ENCODE peak calls at places on chromosomes 11 and 22, in nine cellular contexts. One of them, this sample, is unnamed.
A peak's percentile ranks its signal among the peaks of the same experiment; 100 is the strongest.

GRCh38 chr11:75100314-75100713 is 3.6 kb upstream of the OR2AT4 start:
- DNase-seq in hepatocyte: no peak
- DNase-seq in PC-3: peak; percentile 35
- DNase-seq in neural progenitor cell: no peak
- DNase-seq in GM23248: peak; percentile 63
- DNase-seq in SK-N-SH: no peak
- DNase-seq in MM.1S: peak; percentile 63
- DNase-seq in OCI-LY7: peak; percentile 6
- DNase-seq in HCT116: no peak
- DNase-seq in this sample: no peak

GRCh38 chr11:12587333-12587997 is 86.8 kb upstream of the TEAD1 start:
- DNase-seq in MM.1S: no peak
- DNase-seq in GM23248: peak; percentile 73
- DNase-seq in SK-N-SH: no peak
- DNase-seq in PC-3: peak; percentile 91
- DNase-seq in HCT116: no peak
- DNase-seq in neural progenitor cell: no peak
- DNase-seq in OCI-LY7: no peak
- DNase-seq in hepatocyte: peak; percentile 18
- DNase-seq in this sample: peak; percentile 79

GRCh38 chr22:20407829-20408228 is 13.9 kb downstream of the ZNF74 start:
- DNase-seq in HCT116: no peak
- DNase-seq in PC-3: no peak
- DNase-seq in hepatocyte: no peak
- DNase-seq in SK-N-SH: no peak
- DNase-seq in MM.1S: no peak
- DNase-seq in OCI-LY7: no peak
- DNase-seq in GM23248: no peak
- DNase-seq in neural progenitor cell: no peak
- DNase-seq in this sample: no peak

GRCh38 chr11:38456371-38456770 is 1858.3 kb upstream of the RAG2 start:
- DNase-seq in hepatocyte: no peak
- DNase-seq in MM.1S: no peak
- DNase-seq in HCT116: no peak
- DNase-seq in GM23248: no peak
- DNase-seq in PC-3: peak; percentile 72
- DNase-seq in OCI-LY7: no peak
- DNase-seq in SK-N-SH: no peak
- DNase-seq in neural progenitor cell: no peak
- DNase-seq in this sample: no peak

GRCh38 chr11:60992842-60993409 is 21.4 kb downstream of the CD6 start:
- DNase-seq in PC-3: no peak
- DNase-seq in OCI-LY7: no peak
- DNase-seq in hepatocyte: peak; percentile 30
- DNase-seq in neural progenitor cell: no peak
- DNase-seq in MM.1S: no peak
- DNase-seq in GM23248: no peak
- DNase-seq in SK-N-SH: no peak
- DNase-seq in HCT116: no peak
- DNase-seq in this sample: no peak

GRCh38 chr22:38155703-38156102 is 25.9 kb downstream of the PLA2G6 start:
- DNase-seq in hepatocyte: no peak
- DNase-seq in PC-3: no peak
- DNase-seq in neural progenitor cell: no peak
- DNase-seq in GM23248: no peak
- DNase-seq in SK-N-SH: no peak
- DNase-seq in OCI-LY7: no peak
- DNase-seq in HCT116: no peak
- DNase-seq in MM.1S: no peak
- DNase-seq in this sample: no peak

GRCh38 chr22:49235463-49236300 is 592.0 kb downstream of the BRD1 start:
- DNase-seq in hepatocyte: peak; percentile 71
- DNase-seq in OCI-LY7: no peak
- DNase-seq in PC-3: no peak
- DNase-seq in GM23248: no peak
- DNase-seq in neural progenitor cell: peak; percentile 49
- DNase-seq in MM.1S: no peak
- DNase-seq in SK-N-SH: no peak
- DNase-seq in HCT116: no peak
- DNase-seq in this sample: no peak

GRCh38 chr11:9266926-9267325 is 1.8 kb upstream of the DENND5A start:
- DNase-seq in MM.1S: no peak
- DNase-seq in neural progenitor cell: no peak
- DNase-seq in HCT116: no peak
- DNase-seq in GM23248: no peak
- DNase-seq in OCI-LY7: no peak
- DNase-seq in SK-N-SH: no peak
- DNase-seq in PC-3: no peak
- DNase-seq in hepatocyte: no peak
- DNase-seq in this sample: no peak

GRCh38 chr11:108895579-108896480 is 231.0 kb downstream of the DDX10 start:
- DNase-seq in PC-3: peak; percentile 95
- DNase-seq in neural progenitor cell: no peak
- DNase-seq in GM23248: peak; percentile 65
- DNase-seq in MM.1S: no peak
- DNase-seq in OCI-LY7: no peak
- DNase-seq in HCT116: no peak
- DNase-seq in SK-N-SH: no peak
- DNase-seq in hepatocyte: no peak
- DNase-seq in this sample: no peak

GRCh38 chr11:9176550-9176949 is 85.2 kb upstream of the SCUBE2 start:
- DNase-seq in GM23248: peak; percentile 60
- DNase-seq in PC-3: no peak
- DNase-seq in SK-N-SH: no peak
- DNase-seq in HCT116: no peak
- DNase-seq in OCI-LY7: no peak
- DNase-seq in neural progenitor cell: no peak
- DNase-seq in hepatocyte: no peak
- DNase-seq in MM.1S: no peak
- DNase-seq in this sample: no peak

GRCh38 chr22:42970029-42970428 is 44.9 kb downstream of the PACSIN2 start:
- DNase-seq in hepatocyte: no peak
- DNase-seq in GM23248: peak; percentile 19
- DNase-seq in SK-N-SH: no peak
- DNase-seq in neural progenitor cell: no peak
- DNase-seq in MM.1S: no peak
- DNase-seq in PC-3: peak; percentile 69
- DNase-seq in HCT116: no peak
- DNase-seq in OCI-LY7: no peak
- DNase-seq in this sample: no peak

GRCh38 chr11:12009617-12010321 is 1.3 kb upstream of the DKK3 start:
- DNase-seq in SK-N-SH: no peak
- DNase-seq in MM.1S: no peak
- DNase-seq in PC-3: no peak
- DNase-seq in hepatocyte: peak; percentile 29
- DNase-seq in neural progenitor cell: no peak
- DNase-seq in GM23248: no peak
- DNase-seq in HCT116: no peak
- DNase-seq in OCI-LY7: no peak
- DNase-seq in this sample: peak; percentile 56

GRCh38 chr11:108915666-108916065 is 250.8 kb downstream of the DDX10 start:
- DNase-seq in SK-N-SH: no peak
- DNase-seq in hepatocyte: no peak
- DNase-seq in OCI-LY7: no peak
- DNase-seq in GM23248: no peak
- DNase-seq in HCT116: no peak
- DNase-seq in MM.1S: no peak
- DNase-seq in neural progenitor cell: no peak
- DNase-seq in PC-3: no peak
- DNase-seq in this sample: no peak

GRCh38 chr11:47415949-47416472 is 7.6 kb downstream of the SLC39A13 start:
- DNase-seq in GM23248: peak; percentile 97
- DNase-seq in PC-3: peak; percentile 89
- DNase-seq in OCI-LY7: no peak
- DNase-seq in neural progenitor cell: peak; percentile 29
- DNase-seq in HCT116: peak; percentile 49
- DNase-seq in SK-N-SH: no peak
- DNase-seq in hepatocyte: peak; percentile 86
- DNase-seq in MM.1S: no peak
- DNase-seq in this sample: peak; percentile 43

GRCh38 chr11:3865388-3866193 is 10.1 kb downstream of the STIM1 start:
- DNase-seq in neural progenitor cell: no peak
- DNase-seq in HCT116: no peak
- DNase-seq in SK-N-SH: no peak
- DNase-seq in PC-3: peak; percentile 66
- DNase-seq in OCI-LY7: peak; percentile 73
- DNase-seq in GM23248: peak; percentile 84
- DNase-seq in MM.1S: no peak
- DNase-seq in hepatocyte: no peak
- DNase-seq in this sample: peak; percentile 39

GRCh38 chr11:25766332-25767015 is 565.5 kb upstream of the ANO3 start:
- DNase-seq in GM23248: no peak
- DNase-seq in HCT116: no peak
- DNase-seq in PC-3: peak; percentile 64
- DNase-seq in MM.1S: peak; percentile 25
- DNase-seq in neural progenitor cell: no peak
- DNase-seq in OCI-LY7: no peak
- DNase-seq in SK-N-SH: no peak
- DNase-seq in hepatocyte: no peak
- DNase-seq in this sample: no peak

GRCh38 chr11:128711136-128711535 is 17.3 kb downstream of the FLI1 start:
- DNase-seq in PC-3: peak; percentile 88
- DNase-seq in hepatocyte: no peak
- DNase-seq in SK-N-SH: no peak
- DNase-seq in MM.1S: no peak
- DNase-seq in HCT116: no peak
- DNase-seq in GM23248: peak; percentile 85
- DNase-seq in neural progenitor cell: no peak
- DNase-seq in OCI-LY7: no peak
- DNase-seq in this sample: no peak

GRCh38 chr22:36417281-36417686 is 29.5 kb upstream of the MYH9 start:
- DNase-seq in PC-3: peak; percentile 90
- DNase-seq in HCT116: no peak
- DNase-seq in SK-N-SH: no peak
- DNase-seq in GM23248: peak; percentile 76
- DNase-seq in MM.1S: peak; percentile 92
- DNase-seq in OCI-LY7: peak; percentile 45
- DNase-seq in neural progenitor cell: no peak
- DNase-seq in hepatocyte: no peak
- DNase-seq in this sample: peak; percentile 45
- TF ChIP-seq EZH2phosphoT487 in PC-3: no peak
- TF ChIP-seq EZH2phosphoT487 in HCT116: no peak
- TF ChIP-seq EZH2phosphoT487 in SK-N-SH: no peak
- TF ChIP-seq EZH2phosphoT487 in GM23248: no peak
- TF ChIP-seq EZH2phosphoT487 in MM.1S: no peak
- TF ChIP-seq EZH2phosphoT487 in OCI-LY7: no peak
- TF ChIP-seq EZH2phosphoT487 in neural progenitor cell: no peak
- TF ChIP-seq EZH2phosphoT487 in hepatocyte: no peak
- TF ChIP-seq EZH2phosphoT487 in this sample: no peak

DNA sequence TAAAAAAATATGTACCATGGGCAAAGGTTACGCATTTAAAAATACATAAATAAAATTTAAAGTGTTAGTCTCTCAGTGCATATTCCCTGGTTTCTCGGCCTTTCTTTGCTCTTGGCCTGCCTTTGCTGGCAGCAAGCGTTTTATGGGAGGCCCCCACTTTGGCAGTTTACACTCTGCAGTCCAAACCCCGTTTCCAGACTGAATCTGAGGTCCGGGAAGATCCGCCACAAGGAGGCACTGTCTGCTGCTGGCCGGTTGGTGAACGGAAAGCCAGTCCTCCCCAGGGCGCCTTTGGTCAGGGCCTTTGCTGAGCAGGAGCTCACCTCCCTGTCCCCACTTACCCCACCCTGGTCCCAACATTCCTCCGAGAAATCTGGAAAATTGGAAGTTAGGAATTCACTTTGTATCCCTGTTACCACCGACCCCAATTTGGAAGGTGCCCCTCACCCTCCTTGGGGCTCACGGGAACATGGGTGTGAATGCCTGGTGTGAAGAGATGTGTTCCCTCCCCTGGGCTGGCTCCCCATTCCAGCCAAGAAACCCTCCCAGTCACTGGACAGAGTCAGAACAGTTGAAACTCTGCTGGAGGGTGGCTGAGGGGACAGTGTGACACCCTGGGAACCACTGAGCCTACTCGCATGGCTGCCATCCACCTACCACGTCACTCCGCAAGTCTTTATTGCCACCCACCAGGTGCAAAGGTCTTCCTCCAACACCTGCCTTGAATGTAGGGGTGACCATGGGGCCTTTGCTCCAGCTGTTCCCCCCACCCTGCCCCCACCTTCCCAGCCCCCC is 9.4 kb upstream of the SF1 start:
- DNase-seq in neural progenitor cell: peak; percentile 77
- DNase-seq in PC-3: peak; percentile 64
- DNase-seq in SK-N-SH: peak; percentile 82
- DNase-seq in hepatocyte: peak; percentile 79
- DNase-seq in GM23248: peak; percentile 76
- DNase-seq in OCI-LY7: peak; percentile 63
- DNase-seq in MM.1S: peak; percentile 47
- DNase-seq in HCT116: no peak
- DNase-seq in this sample: peak; percentile 90
- TF ChIP-seq EZH2phosphoT487 in neural progenitor cell: no peak
- TF ChIP-seq EZH2phosphoT487 in PC-3: no peak
- TF ChIP-seq EZH2phosphoT487 in SK-N-SH: no peak
- TF ChIP-seq EZH2phosphoT487 in hepatocyte: no peak
- TF ChIP-seq EZH2phosphoT487 in GM23248: no peak
- TF ChIP-seq EZH2phosphoT487 in OCI-LY7: no peak
- TF ChIP-seq EZH2phosphoT487 in MM.1S: no peak
- TF ChIP-seq EZH2phosphoT487 in HCT116: no peak
- TF ChIP-seq EZH2phosphoT487 in this sample: no peak

GRCh38 chr22:30305906-30306628 is 16.8 kb upstream of the CASTOR1 start:
- DNase-seq in hepatocyte: no peak
- DNase-seq in MM.1S: peak; percentile 59
- DNase-seq in SK-N-SH: no peak
- DNase-seq in PC-3: no peak
- DNase-seq in neural progenitor cell: no peak
- DNase-seq in GM23248: peak; percentile 30
- DNase-seq in OCI-LY7: peak; percentile 70
- DNase-seq in HCT116: no peak
- DNase-seq in this sample: no peak
- TF ChIP-seq EZH2phosphoT487 in hepatocyte: no peak
- TF ChIP-seq EZH2phosphoT487 in MM.1S: no peak
- TF ChIP-seq EZH2phosphoT487 in SK-N-SH: no peak
- TF ChIP-seq EZH2phosphoT487 in PC-3: no peak
- TF ChIP-seq EZH2phosphoT487 in neural progenitor cell: no peak
- TF ChIP-seq EZH2phosphoT487 in GM23248: no peak
- TF ChIP-seq EZH2phosphoT487 in OCI-LY7: no peak
- TF ChIP-seq EZH2phosphoT487 in HCT116: no peak
- TF ChIP-seq EZH2phosphoT487 in this sample: no peak

DNA sequence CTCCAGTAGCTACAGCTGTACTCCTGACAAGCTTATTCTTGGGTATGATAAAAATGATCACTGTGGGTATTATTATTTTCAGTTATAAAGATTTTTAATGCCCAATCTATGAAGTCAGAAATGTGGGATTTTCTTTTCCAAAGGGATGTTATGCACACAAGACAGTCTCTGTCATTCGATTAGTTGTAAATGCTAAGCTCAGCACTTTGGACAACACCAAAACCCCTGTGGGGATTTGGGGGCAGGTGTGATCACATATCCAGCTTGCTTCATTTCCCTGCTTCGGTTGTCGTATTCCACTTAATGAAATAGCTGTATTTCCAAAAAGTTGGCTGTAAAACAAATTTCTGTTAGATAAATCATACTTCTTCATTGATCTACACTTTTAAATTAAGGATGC is 931.5 kb downstream of the NTM start:
- DNase-seq in HCT116: no peak
- DNase-seq in hepatocyte: no peak
- DNase-seq in OCI-LY7: no peak
- DNase-seq in neural progenitor cell: no peak
- DNase-seq in SK-N-SH: no peak
- DNase-seq in MM.1S: no peak
- DNase-seq in GM23248: no peak
- DNase-seq in PC-3: no peak
- DNase-seq in this sample: no peak
- TF ChIP-seq EZH2phosphoT487 in HCT116: no peak
- TF ChIP-seq EZH2phosphoT487 in hepatocyte: no peak
- TF ChIP-seq EZH2phosphoT487 in OCI-LY7: no peak
- TF ChIP-seq EZH2phosphoT487 in neural progenitor cell: no peak
- TF ChIP-seq EZH2phosphoT487 in SK-N-SH: no peak
- TF ChIP-seq EZH2phosphoT487 in MM.1S: no peak
- TF ChIP-seq EZH2phosphoT487 in GM23248: no peak
- TF ChIP-seq EZH2phosphoT487 in PC-3: no peak
- TF ChIP-seq EZH2phosphoT487 in this sample: no peak